ENCODE peak calls at places on chromosomes 4 and X, in five cellular contexts. C is HL-60, V is lower lobe of right lung, W is fibroblast of lung, G is tibial nerve. Z is an unnamed sample.

GRCh38 chr4:176534566-176534965 is 214.8 kb downstream of the SPCS3 start:
- DNase-seq in C (no peak), V (no peak), W (peak), G (no peak), Z (peak)

GRCh38 chr4:153387981-153388380 is 43.5 kb downstream of the MND1 start:
- DNase-seq in C (no peak), V (no peak), W (no peak), G (no peak), Z (no peak)

GRCh38 chr4:169270810-169271691 is at the start of gene SH3RF1:
- DNase-seq in C (peak), V (peak), W (peak), G (peak), Z (peak)

GRCh38 chrX:51461053-51462050 is 35.0 kb downstream of the NUDT11 start:
- DNase-seq in C (no peak), V (no peak), W (peak), G (peak), Z (peak)

GRCh38 chr4:164872481-164872880 is 4.5 kb upstream of the APELA start:
- DNase-seq in C (no peak), V (no peak), W (no peak), G (no peak), Z (no peak)

GRCh38 chrX:64151911-64152310 is 53.6 kb downstream of the AMER1 start:
- DNase-seq in C (no peak), V (no peak), W (no peak), G (no peak), Z (no peak)

GRCh38 chr4:54281060-54281781 is 52.1 kb downstream of the PDGFRA start:
- DNase-seq in C (no peak), V (peak), W (peak), G (peak), Z (peak)

GRCh38 chrX:99705696-99706095 is 704.4 kb downstream of the PCDH19 start:
- DNase-seq in C (no peak), V (no peak), W (no peak), G (no peak), Z (no peak)

GRCh38 chrX:2677764-2678163 is 13.3 kb upstream of the CD99 start:
- DNase-seq in C (no peak), V (peak), W (peak), G (peak), Z (peak)

GRCh38 chrX:68490644-68491043 is 8.2 kb upstream of the YIPF6 start:
- DNase-seq in C (no peak), V (no peak), W (peak), G (no peak), Z (peak)

GRCh38 chr4:136136566-136136965 is 1395.7 kb downstream of the PCDH18 start:
- DNase-seq in C (no peak), V (no peak), W (no peak), G (no peak), Z (no peak)

GRCh38 chrX:18886005-18886343 is 97.9 kb downstream of the PHKA2 start:
- DNase-seq in C (no peak), V (no peak), W (no peak), G (no peak), Z (no peak)

GRCh38 chrX:107683124-107683895 is 55.0 kb downstream of the PRPS1 start:
- DNase-seq in C (no peak), V (no peak), W (peak), G (peak), Z (peak)

GRCh38 chr4:84582988-84583870 is at the start of gene CDS1:
- DNase-seq in C (peak), V (peak), W (no peak), G (no peak), Z (no peak)

GRCh38 chrX:38986586-38986985 is 185.3 kb downstream of the MID1IP1 start:
- DNase-seq in C (no peak), V (no peak), W (no peak), G (no peak), Z (no peak)

GRCh38 chr4:52407545-52407944 is 251.6 kb downstream of the USP46 start:
- DNase-seq in C (no peak), V (no peak), W (no peak), G (no peak), Z (no peak)

GRCh38 chrX:129980043-129980442 is 2.4 kb upstream of the BCORL1 start:
- DNase-seq in C (no peak), V (peak), W (no peak), G (peak), Z (no peak)

GRCh38 chr4:158588777-158589176 is 67.1 kb downstream of the RXFP1 start:
- DNase-seq in C (no peak), V (no peak), W (no peak), G (no peak), Z (no peak)

GRCh38 chrX:24396236-24396929 is 35.9 kb downstream of the SUPT20HL1 start:
- DNase-seq in C (no peak), V (no peak), W (peak), G (no peak), Z (peak)

GRCh38 chrX:55450259-55450658 is 1.7 kb upstream of the MAGEH1 start:
- DNase-seq in C (no peak), V (no peak), W (peak), G (no peak), Z (peak)

GRCh38 chr4:54525602-54526001 is 132.2 kb upstream of the KIT start:
- DNase-seq in C (no peak), V (no peak), W (peak), G (no peak), Z (peak)

GRCh38 chrX:104156630-104157529 is at the start of gene SLC25A53:
- DNase-seq in C (peak), V (peak), W (peak), G (peak), Z (peak)

GRCh38 chrX:124103966-124104365 is 142.5 kb downstream of the STAG2 start:
- DNase-seq in C (no peak), V (no peak), W (no peak), G (no peak), Z (no peak)

GRCh38 chr4:181784881-181785280 is 458.3 kb upstream of the TENM3 start:
- DNase-seq in C (no peak), V (no peak), W (no peak), G (no peak), Z (no peak)

GRCh38 chr4:151004222-151004621 is 10.9 kb downstream of the LRBA start:
- DNase-seq in C (no peak), V (no peak), W (peak), G (no peak), Z (peak)

GRCh38 chr4:78747328-78747946 is 28.7 kb upstream of the BMP2K start:
- DNase-seq in C (no peak), V (no peak), W (peak), G (no peak), Z (no peak)

GRCh38 chrX:6384391-6384790 is 150.5 kb downstream of the VCX3A start:
- DNase-seq in C (no peak), V (no peak), W (no peak), G (no peak), Z (no peak)

GRCh38 chr4:15164571-15164970 is 162.3 kb downstream of the CPEB2 start:
- DNase-seq in C (no peak), V (no peak), W (no peak), G (no peak), Z (no peak)

GRCh38 chr4:15163284-15163645 is 161.0 kb downstream of the CPEB2 start:
- DNase-seq in C (no peak), V (no peak), W (no peak), G (no peak), Z (no peak)

GRCh38 chr4:15161439-15161838 is 159.2 kb downstream of the CPEB2 start:
- DNase-seq in C (no peak), V (no peak), W (no peak), G (no peak), Z (peak)

GRCh38 chr4:15162046-15162445 is 159.8 kb downstream of the CPEB2 start:
- DNase-seq in C (no peak), V (no peak), W (no peak), G (no peak), Z (no peak)

GRCh38 chr4:15162465-15163283 is 160.4 kb downstream of the CPEB2 start:
- DNase-seq in C (peak), V (no peak), W (peak), G (no peak), Z (peak)
- H3K4me3 ChIP-seq in C (no peak), V (no peak), W (no peak), G (no peak), Z (no peak)

GRCh38 chr4:185211641-185212040 is 2.2 kb downstream of the SNX25 start:
- DNase-seq in C (no peak), V (no peak), W (no peak), G (no peak), Z (no peak)

GRCh38 chr4:185210102-185210981 is 944 bp downstream of the SNX25 start:
- DNase-seq in C (peak), V (peak), W (peak), G (peak), Z (peak)

GRCh38 chr4:185211035-185211434 is 1.6 kb downstream of the SNX25 start:
- DNase-seq in C (no peak), V (no peak), W (peak), G (no peak), Z (peak)

GRCh38 chr4:185212566-185212965 is 3.2 kb downstream of the SNX25 start:
- DNase-seq in C (no peak), V (no peak), W (peak), G (no peak), Z (no peak)

DNA sequence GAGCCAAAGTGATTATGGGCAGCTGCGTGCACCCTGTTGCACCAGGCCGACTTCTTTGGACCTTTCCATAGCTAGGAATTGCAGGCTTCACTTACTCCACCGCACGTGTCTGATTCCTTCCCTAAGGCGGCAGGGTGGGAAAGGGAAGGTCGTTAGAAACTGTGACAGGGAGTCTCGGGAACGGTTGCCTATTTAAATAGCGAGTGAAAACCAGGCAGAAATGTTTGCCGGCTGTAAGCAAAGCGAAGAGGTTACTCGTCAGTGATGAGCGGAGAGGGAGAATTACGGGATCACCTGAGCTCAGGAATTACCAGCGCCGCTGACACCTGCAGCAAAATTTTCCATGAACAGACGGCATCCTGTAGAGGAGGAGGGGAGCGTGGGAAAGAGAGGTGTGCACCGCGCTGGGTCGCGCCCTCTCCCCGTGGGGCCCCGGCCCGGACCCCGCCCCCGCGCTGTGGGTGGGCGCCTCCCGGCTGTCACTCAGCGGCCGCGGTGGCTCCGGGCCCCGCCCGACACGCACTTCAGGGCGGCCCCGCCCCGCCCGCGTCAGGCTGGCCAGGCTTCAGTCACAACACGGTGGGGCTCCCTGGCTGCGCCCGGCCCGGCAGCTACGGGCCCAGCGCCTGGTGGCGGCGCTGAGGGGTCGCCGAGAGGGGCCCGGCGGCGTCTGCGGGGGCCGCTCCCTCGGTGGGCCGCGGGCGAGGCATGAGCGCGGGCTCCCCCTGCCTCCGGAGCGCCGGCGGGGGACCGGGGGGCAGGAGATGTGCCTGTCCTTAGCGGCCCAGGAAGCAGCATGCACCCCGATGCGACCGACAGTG is at the start of gene SNX25:
- DNase-seq in C (peak), V (peak), W (peak), G (peak), Z (peak)
- TF ChIP-seq CTCF in C (no peak), V (peak), W (no peak), G (peak), Z (no peak)

GRCh38 chr4:48360285-48360965 is 19.1 kb downstream of the SLAIN2 start:
- DNase-seq in C (no peak), V (no peak), W (peak), G (no peak), Z (peak)
- H3K4me3 ChIP-seq in C (no peak), V (no peak), W (no peak), G (no peak), Z (no peak)

DNA sequence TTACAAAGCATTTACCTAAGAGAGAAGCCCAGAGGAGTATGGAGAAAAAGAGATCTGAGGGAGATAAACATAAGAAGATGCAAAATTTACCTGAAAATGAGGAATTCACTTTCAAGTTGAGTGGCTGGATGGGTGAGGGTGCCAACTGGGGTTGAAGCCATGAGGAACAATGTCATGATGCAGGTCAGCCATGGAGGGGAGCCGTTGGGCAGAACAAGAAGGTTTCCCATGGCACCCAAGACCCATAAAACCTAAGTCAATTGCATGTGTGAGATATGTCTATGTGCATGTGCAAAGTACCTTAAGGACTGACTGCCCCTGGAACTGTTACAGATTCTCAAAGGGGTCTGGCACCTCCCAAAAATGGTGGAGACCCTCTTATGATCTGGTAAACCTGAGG is 46.6 kb upstream of the PRRG1 start:
- DNase-seq in C (no peak), V (no peak), W (peak), G (peak), Z (peak)
- TF ChIP-seq CTCF in C (no peak), V (peak), W (peak), G (no peak), Z (peak)

GRCh38 chrX:11341274-11342256 is 48.4 kb downstream of the AMELX start:
- DNase-seq in C (peak), V (peak), W (peak), G (peak), Z (peak)
- H3K4me3 ChIP-seq in C (no peak), V (no peak), W (no peak), G (no peak), Z (no peak)

DNA sequence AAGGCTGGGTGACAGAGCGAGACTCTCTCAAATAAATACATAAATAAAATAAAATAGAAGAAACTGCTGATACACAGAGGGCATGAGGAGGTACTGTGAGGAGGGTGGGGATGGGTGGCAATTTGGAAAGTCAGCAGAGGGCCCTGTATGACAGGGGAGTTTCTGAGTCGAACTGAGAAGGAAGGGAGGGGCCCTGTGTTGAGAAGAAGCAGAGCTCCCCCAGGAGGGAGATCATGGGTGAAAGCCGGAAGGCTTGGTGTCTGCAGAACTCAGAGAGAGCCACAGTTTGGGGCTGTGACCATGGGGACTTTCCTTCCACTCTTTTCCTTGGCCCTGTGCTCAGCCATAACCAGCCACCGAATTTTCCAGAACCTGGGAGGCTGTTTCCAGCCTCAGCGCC is 24.8 kb upstream of the AFAP1 start:
- DNase-seq in C (no peak), V (no peak), W (no peak), G (no peak), Z (no peak)
- TF ChIP-seq CTCF in C (no peak), V (no peak), W (no peak), G (no peak), Z (no peak)

DNA sequence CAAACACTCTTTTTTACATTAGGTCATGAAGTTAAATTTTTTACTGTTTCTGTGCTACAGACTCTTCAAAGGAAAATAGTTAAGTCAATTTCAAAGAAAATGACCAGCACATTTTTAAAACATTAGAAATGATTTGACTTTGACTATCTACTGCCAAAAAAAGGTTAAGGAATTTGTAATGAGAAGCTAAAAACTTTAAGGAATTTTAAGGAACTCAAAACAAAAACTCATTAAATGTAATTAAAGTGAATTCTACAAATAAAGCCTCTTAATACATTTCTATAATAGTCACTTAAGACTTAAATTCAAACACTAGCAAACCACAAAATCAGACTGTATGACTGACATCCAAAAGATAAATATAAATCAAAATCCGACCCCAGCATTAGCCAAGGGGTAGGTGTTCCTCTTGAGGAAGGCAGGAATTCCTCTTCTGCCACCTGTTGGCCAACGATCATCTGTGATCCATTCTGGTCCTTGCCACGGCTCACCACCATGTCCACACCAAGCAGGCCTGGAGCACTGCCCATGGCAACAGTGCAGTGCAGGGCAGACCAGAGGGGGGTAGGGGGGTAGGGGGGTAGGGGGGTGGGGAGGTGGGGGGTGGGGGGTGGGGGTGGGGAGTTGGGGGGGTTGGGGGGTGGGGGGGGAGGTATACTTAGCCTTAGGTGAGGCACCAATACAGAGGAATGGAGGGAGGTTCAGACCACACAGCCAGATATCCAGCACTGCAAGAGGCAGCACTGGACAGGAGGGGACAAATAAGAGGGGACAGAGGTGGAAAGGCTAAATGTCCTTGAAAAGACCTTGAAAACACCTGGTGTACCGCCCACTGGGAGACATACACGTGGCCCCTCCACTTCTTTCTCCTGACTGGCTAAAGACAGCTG is 287.4 kb downstream of the CHIC1 start:
- DNase-seq in C (peak), V (no peak), W (peak), G (no peak), Z (peak)
- H3K4me3 ChIP-seq in C (no peak), V (no peak), W (no peak), G (peak), Z (peak)

Z was measured in fibroblast of the aortic adventitia.